ENCODE peak calls at places on chromosomes 7 and 10, in four cellular contexts. D, H, F and R are unnamed samples.

GRCh38 chr10:72250666-72251065 is 23.1 kb upstream of the DDIT4 start:
- DNase-seq in F (peak; percentile 66), D (peak; percentile 51), H (no peak), R (peak; percentile 25)

GRCh38 chr10:75283150-75284096 is 47.7 kb upstream of the COMTD1 start:
- DNase-seq in H (no peak), D (peak; percentile 49), F (no peak), R (peak; percentile 54)

GRCh38 chr7:48741545-48741944 is 182.8 kb upstream of the CDC14C start:
- DNase-seq in F (no peak), H (no peak), D (no peak), R (no peak)

GRCh38 chr7:47581821-47582747 is at the start of gene TNS3:
- DNase-seq in H (peak; percentile 68), F (peak; percentile 72), D (peak; percentile 74), R (no peak)

GRCh38 chr7:69438584-69438983 is 159.7 kb upstream of the AUTS2 start:
- DNase-seq in D (no peak), F (no peak), H (no peak), R (no peak)

GRCh38 chr10:102629661-102630614 is 14.3 kb upstream of the TRIM8 start:
- DNase-seq in F (peak; percentile 32), H (peak; percentile 42), D (no peak), R (no peak)

GRCh38 chr10:46005383-46005782 is 25.0 kb downstream of the NCOA4 start:
- DNase-seq in D (no peak), F (no peak), H (no peak), R (no peak)

GRCh38 chr7:67662804-67663203 is 666.2 kb downstream of the TYW1 start:
- DNase-seq in H (no peak), D (no peak), F (no peak), R (no peak)

GRCh38 chr7:2195403-2196246 is 37.1 kb downstream of the MAD1L1 start:
- DNase-seq in F (no peak), D (no peak), H (no peak), R (peak; percentile 91)

GRCh38 chr10:48271323-48271722 is 3.2 kb downstream of the FRMPD2 start:
- DNase-seq in H (no peak), F (no peak), D (no peak), R (no peak)

GRCh38 chr10:48275743-48276142 is 1.2 kb upstream of the FRMPD2 start:
- DNase-seq in F (no peak), D (no peak), H (no peak), R (no peak)

GRCh38 chr10:48272682-48273081 is 1.8 kb downstream of the FRMPD2 start:
- DNase-seq in D (no peak), H (no peak), F (no peak), R (no peak)

GRCh38 chr10:48274636-48275035 is at the start of gene FRMPD2:
- DNase-seq in F (no peak), H (no peak), D (no peak), R (no peak)

GRCh38 chr10:48273741-48274140 is 755 bp downstream of the FRMPD2 start:
- DNase-seq in D (no peak), H (no peak), F (no peak), R (no peak)
- H3K27ac ChIP-seq in D (no peak overlapping the region), H (no peak overlapping the region), F (no peak overlapping the region), R (no peak overlapping the region)

DNA sequence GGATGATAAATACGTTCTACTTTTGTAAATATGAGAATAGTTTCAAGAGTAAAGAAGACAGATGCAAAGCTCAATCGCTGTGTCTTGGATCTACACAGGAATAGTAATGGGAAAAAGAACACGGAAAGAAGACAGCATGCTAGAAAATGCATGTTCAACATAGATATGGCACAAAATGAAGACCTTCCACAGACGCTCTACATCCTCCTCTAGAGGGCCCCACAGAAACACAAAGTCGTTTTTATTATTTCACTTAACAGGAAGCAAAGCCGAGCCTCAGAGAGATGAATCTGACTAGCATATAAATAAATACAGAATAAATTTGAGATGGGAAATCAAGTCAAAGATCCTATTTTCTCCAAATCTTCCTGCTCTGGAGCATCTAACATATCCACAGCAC is 292.6 kb downstream of the PARD3 start:
- DNase-seq in D (no peak), H (no peak), F (peak; percentile 78), R (no peak)
- TF ChIP-seq CTCF in D (no peak), H (peak; percentile 39), F (peak; percentile 62), R (no peak)

DNA sequence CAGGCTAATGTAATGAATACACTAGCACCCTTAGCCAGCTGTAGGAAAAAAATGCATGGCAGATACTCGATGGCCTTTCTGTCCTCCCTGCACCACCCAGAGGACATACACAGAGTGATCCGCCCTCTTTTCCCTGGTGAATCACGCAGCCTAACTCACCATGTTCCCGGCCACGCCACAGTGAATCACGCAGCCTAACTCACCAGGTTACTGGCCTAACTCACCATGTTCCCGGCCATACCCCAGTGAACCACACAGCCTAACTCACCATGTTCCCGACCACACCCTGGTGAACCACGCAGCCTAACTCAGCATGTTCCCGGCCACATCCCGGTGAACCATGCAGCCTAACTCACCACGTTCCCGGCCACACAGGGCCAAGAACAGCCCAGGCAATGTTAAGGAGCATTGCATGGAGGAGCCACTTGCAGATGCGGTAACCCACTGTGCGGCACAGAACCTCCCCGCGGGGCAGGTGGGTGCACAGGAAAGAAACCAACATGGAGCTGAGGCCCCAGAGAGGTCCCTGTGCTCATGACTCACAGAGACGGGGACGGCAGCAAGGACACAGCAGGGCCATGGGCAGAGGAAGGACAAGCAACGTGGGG is 508.5 kb downstream of the DNAJB6 start:
- DNase-seq in H (no peak), F (no peak), D (no peak), R (no peak)
- H3K9me3 ChIP-seq in H (no peaks in the 10 kb centered on the region), F (peaks cover under 1% of the 10 kb centered on the region), D (no peaks in the 10 kb centered on the region), R (no peaks in the 10 kb centered on the region)

GRCh38 chr7:76300210-76300731 is 2.2 kb upstream of the HSPB1 start:
- DNase-seq in F (peak; percentile 91), H (no peak), D (no peak), R (peak; percentile 82)
- H3K27ac ChIP-seq in F (peak overlapping the region; percentile 71), H (peak overlapping the region; percentile 8), D (no peak overlapping the region), R (peak overlapping the region; percentile 100)

GRCh38 chr10:86139066-86139657 is 227.4 kb downstream of the GRID1 start:
- DNase-seq in F (peak; percentile 29), D (no peak), H (no peak), R (no peak)
- TF ChIP-seq CTCF in F (peak; percentile 38), D (no peak), H (peak; percentile 24), R (no peak)

DNA sequence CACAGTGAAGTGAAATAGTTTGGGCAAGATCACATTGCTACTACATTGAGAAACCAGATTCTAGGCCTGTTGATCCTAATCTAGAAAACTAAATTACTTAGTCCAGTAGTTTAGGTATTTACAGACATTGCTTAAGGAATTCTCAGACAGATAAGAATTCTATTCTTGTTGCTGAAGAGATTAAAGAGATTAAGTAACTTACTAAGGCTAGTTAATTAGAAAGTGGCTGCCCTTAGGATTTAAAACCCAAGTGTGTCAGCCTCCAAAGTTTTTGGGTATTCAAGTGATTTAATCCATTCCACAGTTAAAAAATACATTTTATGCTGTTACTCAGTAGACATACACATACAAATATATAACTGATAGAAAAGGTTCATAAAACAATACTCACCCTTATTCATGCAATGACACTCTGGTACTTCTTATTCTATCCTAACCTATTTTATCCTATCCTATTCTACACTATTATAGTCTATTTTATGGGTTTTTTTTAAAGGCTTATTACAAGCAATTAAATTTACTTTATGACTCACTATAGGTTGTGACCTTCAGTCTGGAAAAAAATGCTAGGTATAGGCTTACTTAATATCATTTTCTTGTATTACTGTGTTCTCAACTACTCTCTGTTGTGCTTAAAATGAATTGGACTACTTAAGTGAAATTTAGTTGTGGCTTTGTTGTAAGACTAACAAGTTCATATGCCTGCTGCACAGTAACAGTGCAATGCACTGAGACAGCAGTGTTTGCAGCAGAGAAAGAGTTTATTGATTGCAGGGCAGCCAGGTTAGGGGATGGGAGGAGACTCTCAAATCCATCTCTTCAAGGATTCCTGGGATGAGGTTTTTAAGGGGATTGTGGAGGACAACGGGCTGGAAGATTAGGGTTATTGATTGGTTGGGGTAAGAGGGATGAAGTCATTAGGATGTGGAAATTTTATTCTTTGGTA is 10.7 kb downstream of the SPAM1 start:
- DNase-seq in D (no peak), F (no peak), H (no peak), R (no peak)
- H3K9me3 ChIP-seq in D (no peaks in the 10 kb centered on the region), F (no peaks in the 10 kb centered on the region), H (peaks cover 4% of the 10 kb centered on the region), R (no peaks in the 10 kb centered on the region)

GRCh38 chr7:27112361-27112760 is 9.9 kb upstream of the HOXA2 start:
- DNase-seq in D (no peak), F (no peak), H (no peak), R (no peak)
- H3K27ac ChIP-seq in D (no peak overlapping the region), F (peak overlapping the region; percentile 98), H (peak overlapping the region; percentile 89), R (peak overlapping the region; percentile 87)

DNA sequence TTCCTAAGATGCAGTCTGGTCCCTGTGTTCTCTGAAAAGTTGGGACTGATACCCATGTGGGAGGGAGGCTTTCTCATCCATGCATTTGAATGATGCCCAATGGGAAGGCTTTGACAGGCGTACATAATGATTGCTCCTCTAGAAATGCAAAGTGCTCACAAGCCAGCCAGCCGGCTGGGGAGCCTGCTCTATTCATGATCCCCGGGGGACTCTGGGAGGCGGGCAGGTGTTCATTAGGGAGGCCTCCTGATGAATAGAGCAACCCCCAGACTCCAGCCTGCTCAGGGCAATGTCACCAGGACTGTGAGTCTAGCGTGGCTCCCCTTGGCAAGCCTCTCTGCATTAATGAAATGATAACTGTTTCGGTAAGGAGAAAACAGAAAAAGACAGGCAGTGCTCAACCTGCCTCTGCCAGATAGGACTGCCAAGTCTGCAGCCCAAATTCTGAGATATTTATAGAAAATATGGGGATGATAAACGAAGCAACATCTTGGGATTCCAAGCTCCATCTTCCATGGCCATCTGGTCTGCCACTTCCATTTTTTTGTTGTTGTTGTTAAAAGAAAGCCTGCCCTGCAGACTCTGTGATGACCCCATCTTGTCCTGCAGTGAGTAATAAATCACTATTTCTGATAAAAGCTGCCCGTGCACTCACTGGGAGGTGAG is 236.4 kb downstream of the PRPF18 start:
- DNase-seq in F (no peak), D (no peak), H (no peak), R (no peak)
- TF ChIP-seq CTCF in F (no peak), D (no peak), H (no peak), R (no peak)

DNA sequence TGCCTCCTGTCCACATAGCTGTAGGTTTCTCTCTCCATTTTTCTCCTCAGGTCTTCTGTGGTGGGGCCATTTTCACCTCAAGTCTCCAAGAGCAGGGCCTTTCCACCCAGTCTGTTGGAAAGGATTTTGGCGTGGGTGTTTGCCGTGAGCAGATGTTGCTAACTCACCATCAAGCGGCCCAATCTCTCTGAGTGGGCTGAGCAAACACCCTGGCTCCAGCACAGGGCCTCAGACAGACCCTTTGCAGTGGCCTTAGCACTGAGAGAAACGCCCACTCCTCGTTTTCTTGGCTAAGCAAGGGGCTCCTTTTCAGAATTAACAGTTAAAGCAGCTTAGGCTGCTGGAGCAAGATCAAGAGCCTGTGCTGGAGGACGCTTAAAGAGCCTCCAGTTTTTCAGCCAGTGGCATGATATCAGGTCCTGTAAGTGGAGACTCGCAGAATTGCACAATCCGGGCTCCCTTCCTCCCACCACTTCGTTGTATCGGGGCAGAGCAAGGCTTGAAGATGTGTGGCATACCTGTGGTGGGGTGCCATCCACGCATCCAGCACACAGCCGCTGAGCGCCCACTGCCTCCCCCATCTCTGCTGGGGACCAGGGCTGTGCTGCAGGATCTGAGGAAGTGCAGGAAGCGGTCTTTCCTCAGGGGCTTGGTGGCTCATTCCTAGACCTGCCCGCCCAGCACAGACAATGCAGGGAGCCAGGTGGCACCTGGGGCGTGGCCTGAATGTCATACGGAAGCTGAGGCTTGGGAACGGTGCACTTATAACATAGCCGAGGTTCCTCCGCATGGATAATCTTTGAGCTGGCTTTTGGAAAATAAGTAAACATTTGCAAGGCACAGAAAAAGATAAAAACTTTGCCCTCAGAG is 142.7 kb downstream of the ADARB2 start:
- DNase-seq in H (no peak), F (no peak), D (no peak), R (no peak)
- H3K9me3 ChIP-seq in H (no peaks in the 10 kb centered on the region), F (no peaks in the 10 kb centered on the region), D (no peaks in the 10 kb centered on the region), R (no peaks in the 10 kb centered on the region)